ENCODE peak calls at places on chromosomes 11 and 22, in nine cellular contexts. One of them, this sample, is unnamed.

GRCh38 chr22:20114506-20115475 is 1.1 kb upstream of the RANBP1 start:
- DNase-seq in activated T-cell treated with anti-CD3 and anti-CD28 coated beads, Interleukin-2, amount 50 U/mL, for 48 hours: no peak
- DNase-seq in germinal center: no peak
- DNase-seq in posterior cingulate gyrus: peak; percentile 77
- DNase-seq in tibial artery: no peak
- DNase-seq in NCI-H774: no peak
- DNase-seq in COR-L47: no peak
- DNase-seq in stimulated activated CD4-positive, alpha-beta T cell treated with anti-CD3 and anti-CD28 coated beads, TNF-alpha, amount 100 ng/mL, for 48 hours: no peak
- DNase-seq in progenitor cell of endocrine pancreas: no peak
- DNase-seq in this sample: no peak

GRCh38 chr11:101226617-101227016 is 97.0 kb upstream of the PGR start:
- DNase-seq in activated T-cell treated with anti-CD3 and anti-CD28 coated beads, Interleukin-2, amount 50 U/mL, for 48 hours: no peak
- DNase-seq in germinal center: no peak
- DNase-seq in posterior cingulate gyrus: no peak
- DNase-seq in tibial artery: no peak
- DNase-seq in NCI-H774: no peak
- DNase-seq in COR-L47: no peak
- DNase-seq in stimulated activated CD4-positive, alpha-beta T cell treated with anti-CD3 and anti-CD28 coated beads, TNF-alpha, amount 100 ng/mL, for 48 hours: no peak
- DNase-seq in progenitor cell of endocrine pancreas: no peak
- DNase-seq in this sample: no peak

GRCh38 chr11:123091541-123091940 is 29.6 kb upstream of the HSPA8 start:
- DNase-seq in activated T-cell treated with anti-CD3 and anti-CD28 coated beads, Interleukin-2, amount 50 U/mL, for 48 hours: no peak
- DNase-seq in germinal center: no peak
- DNase-seq in posterior cingulate gyrus: no peak
- DNase-seq in tibial artery: no peak
- DNase-seq in NCI-H774: no peak
- DNase-seq in COR-L47: no peak
- DNase-seq in stimulated activated CD4-positive, alpha-beta T cell treated with anti-CD3 and anti-CD28 coated beads, TNF-alpha, amount 100 ng/mL, for 48 hours: no peak
- DNase-seq in progenitor cell of endocrine pancreas: no peak
- DNase-seq in this sample: no peak

GRCh38 chr11:60785806-60786361 is 751 bp downstream of the MS4A10 start:
- DNase-seq in activated T-cell treated with anti-CD3 and anti-CD28 coated beads, Interleukin-2, amount 50 U/mL, for 48 hours: no peak
- DNase-seq in germinal center: no peak
- DNase-seq in posterior cingulate gyrus: peak; percentile 87
- DNase-seq in tibial artery: no peak
- DNase-seq in NCI-H774: no peak
- DNase-seq in COR-L47: no peak
- DNase-seq in stimulated activated CD4-positive, alpha-beta T cell treated with anti-CD3 and anti-CD28 coated beads, TNF-alpha, amount 100 ng/mL, for 48 hours: no peak
- DNase-seq in progenitor cell of endocrine pancreas: no peak
- DNase-seq in this sample: no peak

GRCh38 chr11:101441747-101442146 is 142.1 kb downstream of the TRPC6 start:
- DNase-seq in activated T-cell treated with anti-CD3 and anti-CD28 coated beads, Interleukin-2, amount 50 U/mL, for 48 hours: no peak
- DNase-seq in germinal center: no peak
- DNase-seq in posterior cingulate gyrus: no peak
- DNase-seq in tibial artery: no peak
- DNase-seq in NCI-H774: peak; percentile 16
- DNase-seq in COR-L47: no peak
- DNase-seq in stimulated activated CD4-positive, alpha-beta T cell treated with anti-CD3 and anti-CD28 coated beads, TNF-alpha, amount 100 ng/mL, for 48 hours: no peak
- DNase-seq in progenitor cell of endocrine pancreas: no peak
- DNase-seq in this sample: no peak

GRCh38 chr11:36044636-36045035 is 100.8 kb downstream of the LDLRAD3 start:
- DNase-seq in activated T-cell treated with anti-CD3 and anti-CD28 coated beads, Interleukin-2, amount 50 U/mL, for 48 hours: no peak
- DNase-seq in germinal center: no peak
- DNase-seq in posterior cingulate gyrus: no peak
- DNase-seq in tibial artery: no peak
- DNase-seq in NCI-H774: no peak
- DNase-seq in COR-L47: no peak
- DNase-seq in stimulated activated CD4-positive, alpha-beta T cell treated with anti-CD3 and anti-CD28 coated beads, TNF-alpha, amount 100 ng/mL, for 48 hours: no peak
- DNase-seq in progenitor cell of endocrine pancreas: no peak
- DNase-seq in this sample: no peak

GRCh38 chr11:122348658-122349451 is 232.8 kb upstream of the BLID start:
- DNase-seq in activated T-cell treated with anti-CD3 and anti-CD28 coated beads, Interleukin-2, amount 50 U/mL, for 48 hours: no peak
- DNase-seq in germinal center: no peak
- DNase-seq in posterior cingulate gyrus: no peak
- DNase-seq in tibial artery: no peak
- DNase-seq in NCI-H774: no peak
- DNase-seq in COR-L47: no peak
- DNase-seq in stimulated activated CD4-positive, alpha-beta T cell treated with anti-CD3 and anti-CD28 coated beads, TNF-alpha, amount 100 ng/mL, for 48 hours: no peak
- DNase-seq in progenitor cell of endocrine pancreas: no peak
- DNase-seq in this sample: no peak

GRCh38 chr11:35927067-35927466 is 16.8 kb upstream of the LDLRAD3 start:
- DNase-seq in activated T-cell treated with anti-CD3 and anti-CD28 coated beads, Interleukin-2, amount 50 U/mL, for 48 hours: no peak
- DNase-seq in germinal center: no peak
- DNase-seq in posterior cingulate gyrus: no peak
- DNase-seq in tibial artery: no peak
- DNase-seq in NCI-H774: no peak
- DNase-seq in COR-L47: no peak
- DNase-seq in stimulated activated CD4-positive, alpha-beta T cell treated with anti-CD3 and anti-CD28 coated beads, TNF-alpha, amount 100 ng/mL, for 48 hours: no peak
- DNase-seq in progenitor cell of endocrine pancreas: no peak
- DNase-seq in this sample: no peak

This sample was measured in stimulated activated effector memory CD8-positive, alpha-beta T cell treated with anti-CD3 and anti-CD28 coated beads, Interleukin-12 subunit alpha, Interleukin-12 subunit beta, amount 100 ng/mL, for 72 hours.